ENCODE peak calls at places on chromosome 3, in four cellular contexts. H, Z, F and L are unnamed samples.

GRCh38 chr3:184448321-184449160 is 68.7 kb downstream of the CHRD start:
- DNase-seq in H (no peak), Z (peak), F (no peak), L (peak)

GRCh38 chr3:9947025-9947995 is 4.9 kb downstream of the PRRT3 start:
- DNase-seq in H (no peak), Z (no peak), F (no peak), L (peak)

GRCh38 chr3:134242649-134243637 is 7.7 kb downstream of the RYK start:
- DNase-seq in H (no peak), Z (peak), F (no peak), L (peak)

GRCh38 chr3:108297636-108298035 is 1.3 kb downstream of the HHLA2 start:
- DNase-seq in H (no peak), Z (no peak), F (no peak), L (no peak)

GRCh38 chr3:141793476-141794260 is 30.5 kb downstream of the GRK7 start:
- DNase-seq in H (no peak), Z (no peak), F (no peak), L (no peak)

GRCh38 chr3:43388188-43388587 is 101.8 kb downstream of the SNRK start:
- DNase-seq in H (no peak), Z (no peak), F (no peak), L (no peak)

GRCh38 chr3:125054436-125055164 is 1.2 kb downstream of the HEG1 start:
- DNase-seq in H (peak), Z (no peak), F (no peak), L (peak)

GRCh38 chr3:14514323-14514720 is 25.8 kb downstream of the GRIP2 start:
- DNase-seq in H (no peak), Z (no peak), F (no peak), L (no peak)

GRCh38 chr3:27072943-27073725 is 296.0 kb downstream of the NEK10 start:
- DNase-seq in H (no peak), Z (no peak), F (no peak), L (no peak)

GRCh38 chr3:126781889-126782491 is 78.0 kb downstream of the CHCHD6 start:
- DNase-seq in H (no peak), Z (peak), F (no peak), L (peak)

GRCh38 chr3:97793415-97794019 is 28.3 kb upstream of the CRYBG3 start:
- DNase-seq in H (peak), Z (no peak), F (peak), L (peak)

GRCh38 chr3:58107597-58107996 is 99.4 kb downstream of the FLNB start:
- DNase-seq in H (no peak), Z (no peak), F (no peak), L (no peak)

GRCh38 chr3:16906679-16907078 is 21.9 kb downstream of the PLCL2 start:
- DNase-seq in H (peak), Z (no peak), F (no peak), L (peak)

GRCh38 chr3:194484614-194485013 is 2.2 kb downstream of the ATP13A3 start:
- DNase-seq in H (no peak), Z (no peak), F (no peak), L (no peak)

GRCh38 chr3:35649405-35649804 is 10.1 kb downstream of the ARPP21 start:
- DNase-seq in H (no peak), Z (no peak), F (no peak), L (no peak)

GRCh38 chr3:172218350-172219323 is 179.3 kb downstream of the FNDC3B start:
- DNase-seq in H (peak), Z (no peak), F (no peak), L (no peak)

GRCh38 chr3:127699098-127699945 is 26.6 kb downstream of the ABTB1 start:
- DNase-seq in H (no peak), Z (peak), F (no peak), L (no peak)

GRCh38 chr3:158522737-158523136 is 48.3 kb upstream of the MLF1 start:
- DNase-seq in H (no peak), Z (no peak), F (no peak), L (peak)

GRCh38 chr3:170033489-170033888 is 4.3 kb upstream of the GPR160 start:
- DNase-seq in H (no peak), Z (no peak), F (peak), L (no peak)

GRCh38 chr3:27681249-27681748 is 40.8 kb downstream of the EOMES start:
- DNase-seq in H (peak), Z (peak), F (peak), L (peak)